ENCODE peak calls at places on chromosomes 6 and 20, in four cellular contexts. One of them, this sample, is unnamed.
A peak's percentile ranks its signal among the peaks of the same experiment; 100 is the strongest.

GRCh38 chr20:23606652-23607049 is 934 bp upstream of the CST9 start:
- DNase-seq in tibial nerve: peak; percentile 78
- DNase-seq in fibroblast of mammary gland: peak; percentile 77
- DNase-seq in body of pancreas: peak; percentile 72
- DNase-seq in this sample: no peak

GRCh38 chr6:154041001-154041400 is 2.0 kb downstream of the OPRM1 start:
- DNase-seq in tibial nerve: no peak
- DNase-seq in body of pancreas: no peak
- DNase-seq in fibroblast of mammary gland: no peak
- DNase-seq in this sample: no peak

GRCh38 chr6:145669627-145670034 is 65.7 kb downstream of the EPM2A start:
- DNase-seq in body of pancreas: no peak
- DNase-seq in tibial nerve: no peak
- DNase-seq in fibroblast of mammary gland: peak; percentile 84
- DNase-seq in this sample: no peak

GRCh38 chr6:126657556-126658129 is 317.7 kb downstream of the CENPW start:
- DNase-seq in fibroblast of mammary gland: peak; percentile 71
- DNase-seq in body of pancreas: no peak
- DNase-seq in tibial nerve: no peak
- DNase-seq in this sample: no peak

GRCh38 chr6:3364391-3364790 is 92.5 kb downstream of the SLC22A23 start:
- DNase-seq in fibroblast of mammary gland: no peak
- DNase-seq in body of pancreas: peak; percentile 36
- DNase-seq in tibial nerve: no peak
- DNase-seq in this sample: no peak

GRCh38 chr20:37598101-37598530 is 70.4 kb upstream of the BLCAP start:
- DNase-seq in body of pancreas: no peak
- DNase-seq in fibroblast of mammary gland: no peak
- DNase-seq in tibial nerve: no peak
- DNase-seq in this sample: no peak

GRCh38 chr6:56595490-56596122 is 47.1 kb downstream of the DST start:
- DNase-seq in tibial nerve: no peak
- DNase-seq in fibroblast of mammary gland: peak; percentile 63
- DNase-seq in body of pancreas: peak; percentile 45
- DNase-seq in this sample: no peak

GRCh38 chr6:115706324-115706723 is 354.4 kb downstream of the FRK start:
- DNase-seq in body of pancreas: no peak
- DNase-seq in fibroblast of mammary gland: no peak
- DNase-seq in tibial nerve: no peak
- DNase-seq in this sample: no peak

DNA sequence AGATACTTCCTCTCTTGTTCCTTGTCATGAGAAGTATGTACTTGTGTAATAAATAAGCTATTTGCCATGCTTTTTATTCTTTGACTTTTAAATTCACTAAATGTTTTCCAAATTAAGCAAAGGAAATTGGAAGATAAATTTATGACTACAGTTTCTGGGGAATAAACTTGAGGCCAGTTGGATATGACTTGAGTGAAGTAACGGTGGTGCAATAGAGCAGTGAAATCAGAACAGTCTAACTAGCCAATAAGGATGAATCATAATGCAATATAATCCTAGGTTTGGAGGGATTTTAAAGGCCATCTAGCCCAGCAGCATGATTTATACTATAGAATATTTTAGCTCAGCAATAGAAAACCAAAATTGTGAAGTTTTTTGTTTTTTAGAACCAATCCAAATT is 183.8 kb upstream of the TCF21 start:
- DNase-seq in body of pancreas: no peak
- DNase-seq in fibroblast of mammary gland: peak; percentile 95
- DNase-seq in tibial nerve: no peak
- DNase-seq in this sample: no peak
- H3K4me3 ChIP-seq in body of pancreas: no peak overlapping the region
- H3K4me3 ChIP-seq in fibroblast of mammary gland: no peak overlapping the region
- H3K4me3 ChIP-seq in tibial nerve: no peak overlapping the region
- H3K4me3 ChIP-seq in this sample: no peak overlapping the region

DNA sequence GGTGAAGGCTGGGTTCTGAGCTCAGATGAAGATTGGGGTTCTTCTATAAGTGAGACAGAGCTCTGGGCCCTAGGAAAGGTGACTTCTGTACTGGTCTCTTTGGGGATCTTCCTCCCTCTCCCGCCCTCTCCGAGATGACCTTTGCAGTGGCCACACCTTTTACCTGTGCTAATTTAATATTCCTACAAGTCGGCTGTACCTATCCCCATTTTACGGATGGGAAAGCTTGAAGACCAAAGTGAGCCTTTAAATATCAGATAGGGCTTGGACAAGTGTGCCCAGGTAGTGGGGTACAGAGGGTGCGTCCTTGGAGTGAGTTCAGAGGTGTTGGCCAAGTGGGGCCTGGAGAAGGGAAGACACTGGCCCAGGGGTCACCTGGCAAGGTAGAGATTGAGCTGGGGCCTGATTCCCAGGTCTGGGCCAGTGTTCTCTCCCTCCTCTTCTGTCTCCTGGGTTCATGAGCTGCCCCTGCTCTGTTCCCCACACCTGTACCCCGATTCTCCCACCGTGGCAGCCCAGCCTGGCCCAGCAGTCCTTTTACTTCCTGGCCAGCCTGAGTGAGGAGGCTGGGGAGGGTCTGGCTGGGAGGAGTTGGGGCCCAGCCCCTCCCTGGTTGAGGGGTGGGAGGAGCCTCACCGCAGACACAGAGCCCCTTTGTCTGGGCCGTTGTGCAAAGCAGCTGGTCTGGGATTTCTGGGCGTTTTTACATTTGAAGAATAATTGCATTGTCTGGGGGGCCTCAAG is 152.1 kb upstream of the RNF24 start:
- DNase-seq in tibial nerve: peak; percentile 43
- DNase-seq in body of pancreas: peak; percentile 30
- DNase-seq in fibroblast of mammary gland: no peak
- DNase-seq in this sample: no peak
- H3K4me3 ChIP-seq in tibial nerve: no peak overlapping the region
- H3K4me3 ChIP-seq in body of pancreas: no peak overlapping the region
- H3K4me3 ChIP-seq in fibroblast of mammary gland: no peak overlapping the region
- H3K4me3 ChIP-seq in this sample: no peak overlapping the region

GRCh38 chr6:106084973-106085686 is 1.0 kb upstream of the PRDM1 start:
- DNase-seq in fibroblast of mammary gland: peak; percentile 68
- DNase-seq in tibial nerve: no peak
- DNase-seq in body of pancreas: no peak
- DNase-seq in this sample: no peak
- H3K4me3 ChIP-seq in fibroblast of mammary gland: peak overlapping the region; percentile 60
- H3K4me3 ChIP-seq in tibial nerve: no peak overlapping the region
- H3K4me3 ChIP-seq in body of pancreas: no peak overlapping the region
- H3K4me3 ChIP-seq in this sample: peak overlapping the region; percentile 50

DNA sequence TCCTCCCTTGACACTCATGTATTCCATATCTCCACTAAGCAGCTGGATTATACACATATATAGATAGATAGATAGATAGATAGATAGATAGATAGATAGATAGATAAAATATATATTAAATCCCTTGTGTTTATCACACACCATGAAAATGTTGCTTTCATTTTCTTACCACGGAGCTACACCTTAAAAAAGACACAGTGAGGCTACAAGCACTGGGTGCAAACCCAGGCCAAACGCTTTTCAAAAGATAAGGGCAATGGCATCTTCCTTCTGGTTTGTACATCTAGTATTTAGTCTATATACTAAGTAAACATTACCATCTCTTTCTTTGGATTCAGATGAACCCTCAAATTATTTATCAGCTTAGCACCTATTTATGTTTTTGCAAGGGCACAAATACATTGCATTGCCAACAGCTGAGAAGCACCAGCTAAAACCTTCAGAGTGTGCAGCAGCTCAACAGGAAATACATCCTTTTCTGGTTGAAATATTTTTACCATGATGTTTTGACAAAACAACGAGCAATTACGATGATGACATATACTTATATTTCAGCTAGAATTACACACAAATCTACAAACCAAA is 377.2 kb downstream of the ESR1 start:
- DNase-seq in fibroblast of mammary gland: no peak
- DNase-seq in body of pancreas: no peak
- DNase-seq in tibial nerve: no peak
- DNase-seq in this sample: no peak
- H3K4me3 ChIP-seq in fibroblast of mammary gland: no peak overlapping the region
- H3K4me3 ChIP-seq in body of pancreas: no peak overlapping the region
- H3K4me3 ChIP-seq in tibial nerve: no peak overlapping the region
- H3K4me3 ChIP-seq in this sample: no peak overlapping the region